ENCODE peak calls at places on chromosomes 2 and 18, in ten cellular contexts. One of them, this sample, is unnamed.

GRCh38 chr18:41938445-41938844 is 16.6 kb upstream of the PIK3C3 start:
- DNase-seq in aorta: no peak
- DNase-seq in breast epithelium: no peak
- DNase-seq in effector memory CD4-positive, alpha-beta T cell: no peak
- DNase-seq in CD4-positive, alpha-beta T cell: no peak
- DNase-seq in heart right ventricle: no peak
- DNase-seq in coronary artery: no peak
- DNase-seq in ovary: no peak
- DNase-seq in HCT116: no peak
- DNase-seq in upper lobe of right lung: no peak
- DNase-seq in this sample: no peak

GRCh38 chr2:18500333-18500732 is 60.1 kb downstream of the RDH14 start:
- DNase-seq in upper lobe of right lung: no peak
- DNase-seq in breast epithelium: no peak
- DNase-seq in CD4-positive, alpha-beta T cell: no peak
- DNase-seq in aorta: no peak
- DNase-seq in heart right ventricle: no peak
- DNase-seq in effector memory CD4-positive, alpha-beta T cell: no peak
- DNase-seq in ovary: no peak
- DNase-seq in HCT116: no peak
- DNase-seq in coronary artery: no peak
- DNase-seq in this sample: no peak

GRCh38 chr2:55776479-55776878 is 82.8 kb upstream of the PNPT1 start:
- DNase-seq in coronary artery: no peak
- DNase-seq in heart right ventricle: no peak
- DNase-seq in aorta: no peak
- DNase-seq in upper lobe of right lung: no peak
- DNase-seq in effector memory CD4-positive, alpha-beta T cell: no peak
- DNase-seq in ovary: no peak
- DNase-seq in HCT116: no peak
- DNase-seq in CD4-positive, alpha-beta T cell: no peak
- DNase-seq in breast epithelium: no peak
- DNase-seq in this sample: no peak

GRCh38 chr2:215161301-215161829 is 22.9 kb upstream of the ABCA12 start:
- DNase-seq in breast epithelium: no peak
- DNase-seq in aorta: no peak
- DNase-seq in heart right ventricle: no peak
- DNase-seq in coronary artery: no peak
- DNase-seq in ovary: no peak
- DNase-seq in HCT116: no peak
- DNase-seq in effector memory CD4-positive, alpha-beta T cell: no peak
- DNase-seq in upper lobe of right lung: no peak
- DNase-seq in CD4-positive, alpha-beta T cell: no peak
- DNase-seq in this sample: no peak

GRCh38 chr2:104862061-104862941 is 8.4 kb downstream of the POU3F3 start:
- DNase-seq in ovary: no peak
- DNase-seq in CD4-positive, alpha-beta T cell: no peak
- DNase-seq in coronary artery: no peak
- DNase-seq in aorta: no peak
- DNase-seq in effector memory CD4-positive, alpha-beta T cell: no peak
- DNase-seq in upper lobe of right lung: no peak
- DNase-seq in heart right ventricle: no peak
- DNase-seq in HCT116: no peak
- DNase-seq in breast epithelium: no peak
- DNase-seq in this sample: peak; percentile 58

GRCh38 chr2:68918497-68918896 is 34.2 kb downstream of the GKN2 start:
- DNase-seq in CD4-positive, alpha-beta T cell: no peak
- DNase-seq in heart right ventricle: no peak
- DNase-seq in ovary: no peak
- DNase-seq in aorta: no peak
- DNase-seq in upper lobe of right lung: no peak
- DNase-seq in HCT116: no peak
- DNase-seq in effector memory CD4-positive, alpha-beta T cell: no peak
- DNase-seq in coronary artery: no peak
- DNase-seq in breast epithelium: no peak
- DNase-seq in this sample: no peak

GRCh38 chr18:6712401-6712800 is 17.1 kb upstream of the ARHGAP28 start:
- DNase-seq in aorta: no peak
- DNase-seq in upper lobe of right lung: no peak
- DNase-seq in coronary artery: no peak
- DNase-seq in ovary: no peak
- DNase-seq in CD4-positive, alpha-beta T cell: no peak
- DNase-seq in heart right ventricle: no peak
- DNase-seq in HCT116: no peak
- DNase-seq in breast epithelium: no peak
- DNase-seq in effector memory CD4-positive, alpha-beta T cell: no peak
- DNase-seq in this sample: no peak

GRCh38 chr2:38330754-38331153 is 46.3 kb downstream of the ATL2 start:
- DNase-seq in effector memory CD4-positive, alpha-beta T cell: no peak
- DNase-seq in aorta: no peak
- DNase-seq in HCT116: no peak
- DNase-seq in upper lobe of right lung: no peak
- DNase-seq in ovary: no peak
- DNase-seq in heart right ventricle: no peak
- DNase-seq in CD4-positive, alpha-beta T cell: no peak
- DNase-seq in coronary artery: no peak
- DNase-seq in breast epithelium: no peak
- DNase-seq in this sample: no peak

GRCh38 chr2:129870646-129871335 is 108.7 kb upstream of the RAB6C start:
- DNase-seq in upper lobe of right lung: no peak
- DNase-seq in ovary: no peak
- DNase-seq in HCT116: no peak
- DNase-seq in CD4-positive, alpha-beta T cell: no peak
- DNase-seq in heart right ventricle: no peak
- DNase-seq in breast epithelium: no peak
- DNase-seq in effector memory CD4-positive, alpha-beta T cell: no peak
- DNase-seq in aorta: no peak
- DNase-seq in coronary artery: no peak
- DNase-seq in this sample: no peak

GRCh38 chr18:35153609-35154273 is 87.1 kb upstream of the ZNF397 start:
- DNase-seq in heart right ventricle: no peak
- DNase-seq in coronary artery: no peak
- DNase-seq in HCT116: no peak
- DNase-seq in ovary: no peak
- DNase-seq in upper lobe of right lung: no peak
- DNase-seq in effector memory CD4-positive, alpha-beta T cell: no peak
- DNase-seq in CD4-positive, alpha-beta T cell: no peak
- DNase-seq in breast epithelium: no peak
- DNase-seq in aorta: no peak
- DNase-seq in this sample: no peak

GRCh38 chr2:69755862-69756467 is 14.0 kb downstream of the ANXA4 start:
- DNase-seq in effector memory CD4-positive, alpha-beta T cell: no peak
- DNase-seq in HCT116: peak; percentile 78
- DNase-seq in breast epithelium: peak; percentile 45
- DNase-seq in aorta: no peak
- DNase-seq in CD4-positive, alpha-beta T cell: no peak
- DNase-seq in coronary artery: no peak
- DNase-seq in upper lobe of right lung: no peak
- DNase-seq in heart right ventricle: no peak
- DNase-seq in ovary: no peak
- DNase-seq in this sample: no peak

GRCh38 chr18:49933530-49933929 is 120.2 kb upstream of the ACAA2 start:
- DNase-seq in HCT116: no peak
- DNase-seq in aorta: no peak
- DNase-seq in breast epithelium: no peak
- DNase-seq in heart right ventricle: no peak
- DNase-seq in coronary artery: no peak
- DNase-seq in upper lobe of right lung: no peak
- DNase-seq in ovary: no peak
- DNase-seq in CD4-positive, alpha-beta T cell: no peak
- DNase-seq in effector memory CD4-positive, alpha-beta T cell: no peak
- DNase-seq in this sample: no peak

DNA sequence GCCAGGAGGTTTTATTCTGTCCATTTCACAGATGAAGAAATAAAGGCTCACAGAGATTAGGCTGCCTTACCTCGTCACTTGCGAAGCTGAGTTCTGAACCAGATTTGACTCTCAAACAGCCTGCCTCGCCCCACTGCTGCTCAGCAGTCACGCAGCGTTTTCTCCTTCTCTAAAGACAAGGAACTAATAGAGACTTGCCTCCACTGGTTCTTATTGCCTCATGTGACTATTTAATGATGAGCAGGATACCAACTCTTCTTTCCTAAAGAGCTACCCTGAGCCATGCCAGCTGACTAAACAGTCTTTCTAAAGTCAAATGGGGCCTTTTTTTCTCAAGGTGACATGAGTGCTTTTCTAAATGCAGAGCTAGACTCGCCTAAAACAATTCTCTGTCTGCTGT is 147.5 kb downstream of the NCKAP5 start:
- DNase-seq in breast epithelium: no peak
- DNase-seq in effector memory CD4-positive, alpha-beta T cell: no peak
- DNase-seq in heart right ventricle: no peak
- DNase-seq in CD4-positive, alpha-beta T cell: no peak
- DNase-seq in HCT116: no peak
- DNase-seq in coronary artery: no peak
- DNase-seq in aorta: no peak
- DNase-seq in ovary: no peak
- DNase-seq in upper lobe of right lung: no peak
- DNase-seq in this sample: no peak
- H3K27ac ChIP-seq in breast epithelium: no peak overlapping the region
- H3K27ac ChIP-seq in effector memory CD4-positive, alpha-beta T cell: no peak overlapping the region
- H3K27ac ChIP-seq in heart right ventricle: no peak overlapping the region
- H3K27ac ChIP-seq in CD4-positive, alpha-beta T cell: no peak overlapping the region
- H3K27ac ChIP-seq in HCT116: no peak overlapping the region
- H3K27ac ChIP-seq in coronary artery: no peak overlapping the region
- H3K27ac ChIP-seq in aorta: no peak overlapping the region
- H3K27ac ChIP-seq in ovary: no peak overlapping the region
- H3K27ac ChIP-seq in upper lobe of right lung: no peak overlapping the region
- H3K27ac ChIP-seq in this sample: no peak overlapping the region

GRCh38 chr2:157540102-157540501 is 88.6 kb downstream of the ACVR1C start:
- DNase-seq in ovary: no peak
- DNase-seq in effector memory CD4-positive, alpha-beta T cell: no peak
- DNase-seq in coronary artery: no peak
- DNase-seq in HCT116: no peak
- DNase-seq in CD4-positive, alpha-beta T cell: no peak
- DNase-seq in breast epithelium: no peak
- DNase-seq in heart right ventricle: no peak
- DNase-seq in upper lobe of right lung: no peak
- DNase-seq in aorta: no peak
- DNase-seq in this sample: no peak
- H3K27ac ChIP-seq in ovary: no peak overlapping the region
- H3K27ac ChIP-seq in effector memory CD4-positive, alpha-beta T cell: no peak overlapping the region
- H3K27ac ChIP-seq in coronary artery: no peak overlapping the region
- H3K27ac ChIP-seq in HCT116: no peak overlapping the region
- H3K27ac ChIP-seq in CD4-positive, alpha-beta T cell: no peak overlapping the region
- H3K27ac ChIP-seq in breast epithelium: no peak overlapping the region
- H3K27ac ChIP-seq in heart right ventricle: no peak overlapping the region
- H3K27ac ChIP-seq in upper lobe of right lung: no peak overlapping the region
- H3K27ac ChIP-seq in aorta: no peak overlapping the region
- H3K27ac ChIP-seq in this sample: no peak overlapping the region

GRCh38 chr2:223837290-223838061 is at the start of gene AP1S3:
- DNase-seq in effector memory CD4-positive, alpha-beta T cell: peak; percentile 69
- DNase-seq in aorta: peak; percentile 80
- DNase-seq in coronary artery: no peak
- DNase-seq in upper lobe of right lung: peak; percentile 90
- DNase-seq in CD4-positive, alpha-beta T cell: peak; percentile 65
- DNase-seq in heart right ventricle: peak; percentile 41
- DNase-seq in ovary: peak; percentile 62
- DNase-seq in breast epithelium: peak; percentile 44
- DNase-seq in HCT116: peak; percentile 65
- DNase-seq in this sample: no peak
- H3K27ac ChIP-seq in effector memory CD4-positive, alpha-beta T cell: peak within 1 kb of the TSS; percentile 58
- H3K27ac ChIP-seq in aorta: peak within 1 kb of the TSS; percentile 30
- H3K27ac ChIP-seq in coronary artery: peak within 1 kb of the TSS; percentile 73
- H3K27ac ChIP-seq in upper lobe of right lung: peak within 1 kb of the TSS; percentile 76
- H3K27ac ChIP-seq in CD4-positive, alpha-beta T cell: peak within 1 kb of the TSS; percentile 1
- H3K27ac ChIP-seq in heart right ventricle: no peak within 1 kb of the TSS
- H3K27ac ChIP-seq in ovary: peak within 1 kb of the TSS; percentile 55
- H3K27ac ChIP-seq in breast epithelium: peak within 1 kb of the TSS; percentile 52
- H3K27ac ChIP-seq in HCT116: peak within 1 kb of the TSS; percentile 91
- H3K27ac ChIP-seq in this sample: no peak within 1 kb of the TSS

GRCh38 chr2:108351889-108352288 is 25.9 kb upstream of the SULT1C4 start:
- DNase-seq in coronary artery: no peak
- DNase-seq in CD4-positive, alpha-beta T cell: no peak
- DNase-seq in heart right ventricle: no peak
- DNase-seq in aorta: no peak
- DNase-seq in upper lobe of right lung: no peak
- DNase-seq in effector memory CD4-positive, alpha-beta T cell: no peak
- DNase-seq in ovary: no peak
- DNase-seq in HCT116: no peak
- DNase-seq in breast epithelium: no peak
- DNase-seq in this sample: no peak

GRCh38 chr2:108354171-108354570 is 23.6 kb upstream of the SULT1C4 start:
- DNase-seq in CD4-positive, alpha-beta T cell: no peak
- DNase-seq in breast epithelium: no peak
- DNase-seq in HCT116: no peak
- DNase-seq in ovary: no peak
- DNase-seq in effector memory CD4-positive, alpha-beta T cell: no peak
- DNase-seq in aorta: no peak
- DNase-seq in coronary artery: no peak
- DNase-seq in heart right ventricle: no peak
- DNase-seq in upper lobe of right lung: no peak
- DNase-seq in this sample: no peak

GRCh38 chr2:108360776-108361468 is 16.8 kb upstream of the SULT1C4 start:
- DNase-seq in heart right ventricle: no peak
- DNase-seq in ovary: no peak
- DNase-seq in breast epithelium: no peak
- DNase-seq in CD4-positive, alpha-beta T cell: no peak
- DNase-seq in effector memory CD4-positive, alpha-beta T cell: no peak
- DNase-seq in HCT116: no peak
- DNase-seq in aorta: no peak
- DNase-seq in coronary artery: no peak
- DNase-seq in upper lobe of right lung: no peak
- DNase-seq in this sample: no peak

GRCh38 chr2:108355907-108356734 is 21.6 kb upstream of the SULT1C4 start:
- DNase-seq in upper lobe of right lung: no peak
- DNase-seq in coronary artery: no peak
- DNase-seq in CD4-positive, alpha-beta T cell: no peak
- DNase-seq in breast epithelium: no peak
- DNase-seq in effector memory CD4-positive, alpha-beta T cell: no peak
- DNase-seq in ovary: no peak
- DNase-seq in HCT116: no peak
- DNase-seq in heart right ventricle: no peak
- DNase-seq in aorta: no peak
- DNase-seq in this sample: no peak
- H3K27ac ChIP-seq in upper lobe of right lung: no peak overlapping the region
- H3K27ac ChIP-seq in coronary artery: no peak overlapping the region
- H3K27ac ChIP-seq in CD4-positive, alpha-beta T cell: no peak overlapping the region
- H3K27ac ChIP-seq in breast epithelium: no peak overlapping the region
- H3K27ac ChIP-seq in effector memory CD4-positive, alpha-beta T cell: no peak overlapping the region
- H3K27ac ChIP-seq in ovary: no peak overlapping the region
- H3K27ac ChIP-seq in HCT116: no peak overlapping the region
- H3K27ac ChIP-seq in heart right ventricle: no peak overlapping the region
- H3K27ac ChIP-seq in aorta: no peak overlapping the region
- H3K27ac ChIP-seq in this sample: no peak overlapping the region

GRCh38 chr18:62841405-62841804 is 126.1 kb downstream of the PHLPP1 start:
- DNase-seq in HCT116: no peak
- DNase-seq in upper lobe of right lung: no peak
- DNase-seq in CD4-positive, alpha-beta T cell: no peak
- DNase-seq in aorta: no peak
- DNase-seq in heart right ventricle: no peak
- DNase-seq in ovary: no peak
- DNase-seq in effector memory CD4-positive, alpha-beta T cell: no peak
- DNase-seq in coronary artery: no peak
- DNase-seq in breast epithelium: no peak
- DNase-seq in this sample: no peak
- H3K27ac ChIP-seq in HCT116: no peak overlapping the region
- H3K27ac ChIP-seq in upper lobe of right lung: no peak overlapping the region
- H3K27ac ChIP-seq in CD4-positive, alpha-beta T cell: no peak overlapping the region
- H3K27ac ChIP-seq in aorta: no peak overlapping the region
- H3K27ac ChIP-seq in heart right ventricle: no peak overlapping the region
- H3K27ac ChIP-seq in ovary: no peak overlapping the region
- H3K27ac ChIP-seq in effector memory CD4-positive, alpha-beta T cell: no peak overlapping the region
- H3K27ac ChIP-seq in coronary artery: no peak overlapping the region
- H3K27ac ChIP-seq in breast epithelium: no peak overlapping the region
- H3K27ac ChIP-seq in this sample: no peak overlapping the region